ENCODE peak calls at places on chromosomes 12 and 14, in six cellular contexts. D is iPS-NIHi11, U is AG08396, O is glutamatergic neuron, F is GM23248, M is NCI-H460. Z is an unnamed sample.

GRCh38 chr12:27277846-27278260 is 33.8 kb downstream of the STK38L start:
- DNase-seq in D (peak), U (peak), O (no peak), F (peak), M (no peak), Z (no peak)

GRCh38 chr14:101791919-101792572 is 30.5 kb downstream of the PPP2R5C start:
- DNase-seq in D (no peak), U (peak), O (no peak), F (peak), M (peak), Z (no peak)

GRCh38 chr12:49864817-49865090 is 21.8 kb upstream of the BCDIN3D start:
- DNase-seq in D (no peak), U (no peak), O (no peak), F (no peak), M (no peak), Z (no peak)

GRCh38 chr12:113231275-113232231 is 10.3 kb downstream of the TPCN1 start:
- DNase-seq in D (peak), U (no peak), O (no peak), F (peak), M (no peak), Z (no peak)

GRCh38 chr14:26597136-26598080 is at the start of gene NOVA1:
- DNase-seq in D (peak), U (peak), O (peak), F (peak), M (no peak), Z (peak)

GRCh38 chr12:68953536-68953935 is 20.6 kb upstream of the CPM start:
- DNase-seq in D (no peak), U (no peak), O (no peak), F (peak), M (no peak), Z (no peak)

GRCh38 chr14:78737606-78738005 is 567.4 kb downstream of the NRXN3 start:
- DNase-seq in D (no peak), U (no peak), O (no peak), F (no peak), M (no peak), Z (no peak)

GRCh38 chr12:82383930-82384513 is 25.7 kb downstream of the METTL25 start:
- DNase-seq in D (no peak), U (no peak), O (no peak), F (peak), M (peak), Z (no peak)

GRCh38 chr14:92513966-92514843 is 624 bp downstream of the RIN3 start:
- DNase-seq in D (peak), U (peak), O (peak), F (peak), M (no peak), Z (no peak)

GRCh38 chr12:54472494-54473262 is 724 bp downstream of the GTSF1 start:
- DNase-seq in D (no peak), U (no peak), O (no peak), F (no peak), M (no peak), Z (no peak)

GRCh38 chr12:102232446-102232845 is 34.8 kb upstream of the PMCH start:
- DNase-seq in D (no peak), U (peak), O (no peak), F (peak), M (no peak), Z (no peak)

GRCh38 chr12:108788076-108788782 is 56.9 kb upstream of the CORO1C start:
- DNase-seq in D (no peak), U (no peak), O (no peak), F (peak), M (no peak), Z (no peak)

GRCh38 chr12:63940295-63940997 is 95.9 kb downstream of the SRGAP1 start:
- DNase-seq in D (no peak), U (no peak), O (peak), F (no peak), M (no peak), Z (peak)

GRCh38 chr14:68841030-68841809 is 48.4 kb upstream of the ZFP36L1 start:
- DNase-seq in D (no peak), U (no peak), O (no peak), F (peak), M (no peak), Z (no peak)

GRCh38 chr12:85273411-85274075 is 6.5 kb upstream of the ALX1 start:
- DNase-seq in D (peak), U (no peak), O (peak), F (peak), M (no peak), Z (no peak)

GRCh38 chr14:97580923-97581495 is 783.8 kb downstream of the VRK1 start:
- DNase-seq in D (peak), U (no peak), O (peak), F (no peak), M (no peak), Z (no peak)

GRCh38 chr14:66735853-66736252 is 227.9 kb downstream of the GPHN start:
- DNase-seq in D (no peak), U (no peak), O (no peak), F (no peak), M (no peak), Z (no peak)

GRCh38 chr14:28294834-28295440 is 471.6 kb upstream of the FOXG1 start:
- DNase-seq in D (peak), U (no peak), O (no peak), F (peak), M (peak), Z (no peak)

GRCh38 chr12:120225852-120226640 is 25.1 kb upstream of the RPLP0 start:
- DNase-seq in D (no peak), U (no peak), O (no peak), F (no peak), M (no peak), Z (no peak)

GRCh38 chr12:65278576-65279386 is at the start of gene MSRB3:
- DNase-seq in D (peak), U (peak), O (peak), F (peak), M (peak), Z (peak)

GRCh38 chr12:128857173-128857770 is 4.0 kb downstream of the GLT1D1 start:
- DNase-seq in D (no peak), U (no peak), O (no peak), F (no peak), M (no peak), Z (no peak)

GRCh38 chr14:73236157-73236556 is 1.1 kb upstream of the PAPLN start:
- DNase-seq in D (no peak), U (no peak), O (no peak), F (no peak), M (no peak), Z (no peak)

GRCh38 chr12:124500232-124501079 is 67.0 kb downstream of the NCOR2 start:
- DNase-seq in D (peak), U (peak), O (no peak), F (peak), M (no peak), Z (no peak)

GRCh38 chr14:89767861-89768268 is 186.7 kb downstream of the EFCAB11 start:
- DNase-seq in D (peak), U (peak), O (peak), F (peak), M (peak), Z (peak)

GRCh38 chr12:6788972-6789905 is at the start of gene CD4:
- DNase-seq in D (no peak), U (peak), O (no peak), F (no peak), M (no peak), Z (no peak)

GRCh38 chr14:90797451-90797850 is 18.8 kb downstream of the TTC7B start:
- DNase-seq in D (no peak), U (no peak), O (no peak), F (no peak), M (no peak), Z (no peak)

GRCh38 chr12:4001031-4001430 is 127.8 kb upstream of the PARP11 start:
- DNase-seq in D (no peak), U (no peak), O (no peak), F (no peak), M (no peak), Z (no peak)